ENCODE peak calls at places on chromosomes 11 and 22, in six cellular contexts. Z is HuH-7; B is iPS-NIHi11; N is stimulated activated CD4-positive, alpha-beta T cell treated with anti-CD3 and anti-CD28 coated beads, Interleukin-12 subunit alpha, Interleukin-12 subunit beta, amount 100 ng/mL, for 24 hours; E is NCI-H2171 treated with DMSO at 0.1 percent for 48 hours; P is NCI-H1930. X is an unnamed sample.

GRCh38 chr11:96014234-96014633 is 90.3 kb upstream of the MTMR2 start:
- DNase-seq in N (no peak), P (no peak), E (no peak), B (no peak), Z (no peak), X (no peak)

GRCh38 chr11:82527185-82527584 is 206.5 kb downstream of the FAM181B start:
- DNase-seq in N (no peak), E (no peak), B (no peak), Z (no peak), P (no peak), X (no peak)

GRCh38 chr11:22930816-22931594 is 70.7 kb upstream of the CCDC179 start:
- DNase-seq in Z (no peak), N (no peak), P (no peak), E (no peak), B (no peak), X (no peak)

GRCh38 chr11:29641201-29641600 is 375.6 kb downstream of the KCNA4 start:
- DNase-seq in P (no peak), B (no peak), E (no peak), N (no peak), Z (no peak), X (peak)

GRCh38 chr22:46665751-46666280 is 45.6 kb downstream of the GRAMD4 start:
- DNase-seq in Z (no peak), B (no peak), E (no peak), N (no peak), P (no peak), X (no peak)

GRCh38 chr11:118975771-118976709 is 4.5 kb downstream of the FOXR1 start:
- DNase-seq in B (no peak), E (no peak), Z (no peak), N (no peak), P (no peak), X (no peak)

GRCh38 chr11:47125083-47125482 is 51.6 kb downstream of the ARFGAP2 start:
- DNase-seq in E (no peak), N (no peak), P (no peak), B (no peak), Z (no peak), X (no peak)

GRCh38 chr11:7905961-7906429 is 25.1 kb downstream of the OR10A6 start:
- DNase-seq in Z (no peak), N (no peak), P (no peak), B (no peak), E (no peak), X (no peak)

GRCh38 chr11:73942030-73942429 is 8.8 kb upstream of the DNAJB13 start:
- DNase-seq in Z (no peak), P (no peak), E (peak), B (no peak), N (no peak), X (no peak)

GRCh38 chr22:49446145-49446758 is 381.4 kb downstream of the BRD1 start:
- DNase-seq in Z (no peak), E (no peak), B (no peak), N (no peak), P (no peak), X (no peak)

GRCh38 chr22:17910561-17911311 is 113.6 kb downstream of the MICAL3 start:
- DNase-seq in E (peak), B (peak), Z (no peak), N (no peak), P (no peak), X (peak)

GRCh38 chr11:94803491-94803890 is 35.3 kb downstream of the AMOTL1 start:
- DNase-seq in E (no peak), N (no peak), Z (no peak), P (no peak), B (no peak), X (no peak)

GRCh38 chr11:83051760-83052671 is 19.7 kb downstream of the RAB30 start:
- DNase-seq in E (no peak), B (no peak), N (no peak), P (no peak), Z (no peak), X (peak)

GRCh38 chr11:69172674-69173073 is 16.9 kb downstream of the SMIM38 start:
- DNase-seq in P (no peak), E (peak), Z (no peak), N (no peak), B (peak), X (no peak)

GRCh38 chr22:23187871-23188700 is 7.8 kb downstream of the BCR start:
- DNase-seq in P (no peak), E (no peak), Z (no peak), B (no peak), N (no peak), X (no peak)

GRCh38 chr11:72072348-72072747 is 8.0 kb downstream of the NUMA1 start:
- DNase-seq in B (no peak), Z (no peak), P (no peak), N (no peak), E (no peak), X (no peak)

GRCh38 chr11:35619030-35619753 is 932 bp downstream of the FJX1 start:
- DNase-seq in B (peak), Z (peak), N (peak), P (no peak), E (peak), X (no peak)

GRCh38 chr11:91998466-91998865 is 226.2 kb upstream of the FAT3 start:
- DNase-seq in Z (no peak), P (peak), E (no peak), B (no peak), N (no peak), X (no peak)

GRCh38 chr11:132402056-132402684 is 1031.8 kb downstream of the NTM start:
- DNase-seq in B (peak), Z (no peak), N (no peak), E (no peak), P (peak), X (peak)

GRCh38 chr11:11451501-11452005 is 98.5 kb upstream of the CSNK2A3 start:
- DNase-seq in Z (peak), P (no peak), B (no peak), E (no peak), N (no peak), X (no peak)

GRCh38 chr11:59630493-59630892 is 14.9 kb upstream of the OSBP start:
- DNase-seq in E (no peak), N (no peak), B (no peak), Z (no peak), P (no peak), X (no peak)

GRCh38 chr22:39724857-39725256 is 154.3 kb downstream of the CACNA1I start:
- DNase-seq in N (no peak), E (no peak), P (no peak), B (no peak), Z (no peak), X (no peak)

GRCh38 chr11:20249313-20249873 is 89.1 kb upstream of the DBX1 start:
- DNase-seq in B (no peak), Z (no peak), E (peak), N (no peak), P (no peak), X (no peak)

GRCh38 chr22:48563118-48563965 is 1264.3 kb downstream of the BRD1 start:
- DNase-seq in N (no peak), P (no peak), Z (no peak), E (no peak), B (no peak), X (no peak)

GRCh38 chr11:7558046-7558445 is 44.2 kb downstream of the PPFIBP2 start:
- DNase-seq in Z (no peak), B (no peak), N (no peak), P (no peak), E (no peak), X (no peak)

GRCh38 chr11:10604340-10604748 is 35.9 kb upstream of the LYVE1 start:
- DNase-seq in E (no peak), N (no peak), B (no peak), Z (no peak), P (no peak), X (no peak)

GRCh38 chr11:63919267-63920125 is 2.5 kb upstream of the RCOR2 start:
- DNase-seq in N (no peak), Z (no peak), P (no peak), B (peak), E (peak), X (peak)

GRCh38 chr22:44493206-44493605 is 4.8 kb downstream of the RTL6 start:
- DNase-seq in E (no peak), Z (no peak), N (no peak), B (no peak), P (no peak), X (no peak)

GRCh38 chr22:47124451-47124881 is 362.0 kb downstream of the TBC1D22A start:
- DNase-seq in N (no peak), Z (no peak), E (no peak), B (no peak), P (no peak), X (no peak)